ENCODE peak calls at places on chromosome 17, in eight cellular contexts. One of them, this sample, is unnamed.

GRCh38 chr17:39150795-39151679 is at the start of gene PLXDC1:
- DNase-seq in astrocyte of the spinal cord: no peak
- DNase-seq in AG10803: no peak
- DNase-seq in cardiac muscle cell: no peak
- DNase-seq in skeletal muscle cell: no peak
- DNase-seq in esophagus squamous epithelium: no peak
- DNase-seq in heart right ventricle: no peak
- DNase-seq in stomach: no peak
- DNase-seq in this sample: no peak

GRCh38 chr17:29368926-29369325 is 21.2 kb upstream of the TAOK1 start:
- DNase-seq in heart right ventricle: peak; percentile 50
- DNase-seq in AG10803: no peak
- DNase-seq in skeletal muscle cell: no peak
- DNase-seq in astrocyte of the spinal cord: peak; percentile 24
- DNase-seq in cardiac muscle cell: peak; percentile 35
- DNase-seq in stomach: no peak
- DNase-seq in esophagus squamous epithelium: no peak
- DNase-seq in this sample: no peak

GRCh38 chr17:74192950-74193781 is 10.3 kb upstream of the RPL38 start:
- DNase-seq in astrocyte of the spinal cord: no peak
- DNase-seq in heart right ventricle: no peak
- DNase-seq in esophagus squamous epithelium: no peak
- DNase-seq in skeletal muscle cell: no peak
- DNase-seq in stomach: peak; percentile 43
- DNase-seq in AG10803: no peak
- DNase-seq in cardiac muscle cell: no peak
- DNase-seq in this sample: peak; percentile 97

GRCh38 chr17:29569245-29569950 is 897 bp downstream of the TP53I13 start:
- DNase-seq in skeletal muscle cell: no peak
- DNase-seq in esophagus squamous epithelium: no peak
- DNase-seq in stomach: no peak
- DNase-seq in AG10803: peak; percentile 29
- DNase-seq in cardiac muscle cell: no peak
- DNase-seq in heart right ventricle: peak; percentile 20
- DNase-seq in astrocyte of the spinal cord: no peak
- DNase-seq in this sample: peak; percentile 74

GRCh38 chr17:30433514-30433913 is 43.7 kb upstream of the GOSR1 start:
- DNase-seq in stomach: peak; percentile 29
- DNase-seq in AG10803: peak; percentile 72
- DNase-seq in astrocyte of the spinal cord: peak; percentile 94
- DNase-seq in cardiac muscle cell: peak; percentile 95
- DNase-seq in skeletal muscle cell: peak; percentile 80
- DNase-seq in esophagus squamous epithelium: no peak
- DNase-seq in heart right ventricle: no peak
- DNase-seq in this sample: no peak

GRCh38 chr17:68821860-68822693 is 133.1 kb downstream of the ABCA8 start:
- DNase-seq in skeletal muscle cell: peak; percentile 84
- DNase-seq in cardiac muscle cell: peak; percentile 81
- DNase-seq in astrocyte of the spinal cord: peak; percentile 92
- DNase-seq in AG10803: peak; percentile 84
- DNase-seq in stomach: no peak
- DNase-seq in heart right ventricle: no peak
- DNase-seq in esophagus squamous epithelium: no peak
- DNase-seq in this sample: peak; percentile 62

GRCh38 chr17:12512712-12513355 is 152.9 kb upstream of the MYOCD start:
- DNase-seq in stomach: no peak
- DNase-seq in astrocyte of the spinal cord: peak; percentile 37
- DNase-seq in AG10803: peak; percentile 57
- DNase-seq in esophagus squamous epithelium: no peak
- DNase-seq in cardiac muscle cell: no peak
- DNase-seq in heart right ventricle: no peak
- DNase-seq in skeletal muscle cell: no peak
- DNase-seq in this sample: no peak

GRCh38 chr17:14776791-14777190 is 475.9 kb downstream of the HS3ST3B1 start:
- DNase-seq in esophagus squamous epithelium: no peak
- DNase-seq in cardiac muscle cell: no peak
- DNase-seq in stomach: no peak
- DNase-seq in AG10803: no peak
- DNase-seq in skeletal muscle cell: no peak
- DNase-seq in heart right ventricle: no peak
- DNase-seq in astrocyte of the spinal cord: peak; percentile 48
- DNase-seq in this sample: no peak

GRCh38 chr17:13346996-13347762 is 254.6 kb downstream of the HS3ST3A1 start:
- DNase-seq in heart right ventricle: no peak
- DNase-seq in esophagus squamous epithelium: no peak
- DNase-seq in AG10803: peak; percentile 95
- DNase-seq in stomach: no peak
- DNase-seq in astrocyte of the spinal cord: peak; percentile 98
- DNase-seq in skeletal muscle cell: peak; percentile 93
- DNase-seq in cardiac muscle cell: peak; percentile 91
- DNase-seq in this sample: no peak

GRCh38 chr17:7113273-7114071 is 1.1 kb downstream of the ASGR2 start:
- DNase-seq in skeletal muscle cell: no peak
- DNase-seq in heart right ventricle: no peak
- DNase-seq in astrocyte of the spinal cord: no peak
- DNase-seq in AG10803: no peak
- DNase-seq in esophagus squamous epithelium: no peak
- DNase-seq in cardiac muscle cell: no peak
- DNase-seq in stomach: no peak
- DNase-seq in this sample: no peak

GRCh38 chr17:3907483-3908216 is 8.6 kb downstream of the P2RX1 start:
- DNase-seq in heart right ventricle: no peak
- DNase-seq in esophagus squamous epithelium: no peak
- DNase-seq in cardiac muscle cell: no peak
- DNase-seq in astrocyte of the spinal cord: no peak
- DNase-seq in AG10803: no peak
- DNase-seq in stomach: no peak
- DNase-seq in skeletal muscle cell: no peak
- DNase-seq in this sample: peak; percentile 57

GRCh38 chr17:32348483-32348800 is 1.5 kb upstream of the ZNF207 start:
- DNase-seq in skeletal muscle cell: no peak
- DNase-seq in cardiac muscle cell: no peak
- DNase-seq in heart right ventricle: no peak
- DNase-seq in stomach: no peak
- DNase-seq in esophagus squamous epithelium: no peak
- DNase-seq in astrocyte of the spinal cord: no peak
- DNase-seq in AG10803: no peak
- DNase-seq in this sample: no peak

GRCh38 chr17:56902350-56902749 is 11.5 kb downstream of the TRIM25 start:
- DNase-seq in AG10803: peak; percentile 77
- DNase-seq in esophagus squamous epithelium: no peak
- DNase-seq in skeletal muscle cell: peak; percentile 32
- DNase-seq in astrocyte of the spinal cord: peak; percentile 38
- DNase-seq in stomach: no peak
- DNase-seq in heart right ventricle: no peak
- DNase-seq in cardiac muscle cell: peak; percentile 30
- DNase-seq in this sample: no peak

GRCh38 chr17:40346061-40346767 is 18.3 kb downstream of the GJD3 start:
- DNase-seq in esophagus squamous epithelium: no peak
- DNase-seq in cardiac muscle cell: no peak
- DNase-seq in AG10803: no peak
- DNase-seq in skeletal muscle cell: no peak
- DNase-seq in stomach: no peak
- DNase-seq in heart right ventricle: no peak
- DNase-seq in astrocyte of the spinal cord: peak; percentile 36
- DNase-seq in this sample: no peak

GRCh38 chr17:40347319-40348135 is 17.0 kb downstream of the GJD3 start:
- DNase-seq in heart right ventricle: no peak
- DNase-seq in astrocyte of the spinal cord: no peak
- DNase-seq in skeletal muscle cell: no peak
- DNase-seq in stomach: no peak
- DNase-seq in cardiac muscle cell: no peak
- DNase-seq in AG10803: no peak
- DNase-seq in esophagus squamous epithelium: no peak
- DNase-seq in this sample: no peak

GRCh38 chr17:40345161-40346034 is 19.1 kb downstream of the GJD3 start:
- DNase-seq in cardiac muscle cell: peak; percentile 81
- DNase-seq in heart right ventricle: peak; percentile 83
- DNase-seq in esophagus squamous epithelium: no peak
- DNase-seq in astrocyte of the spinal cord: peak; percentile 68
- DNase-seq in AG10803: peak; percentile 66
- DNase-seq in skeletal muscle cell: no peak
- DNase-seq in stomach: peak; percentile 70
- DNase-seq in this sample: peak; percentile 89

GRCh38 chr17:40348136-40348504 is 16.4 kb downstream of the GJD3 start:
- DNase-seq in esophagus squamous epithelium: no peak
- DNase-seq in heart right ventricle: peak; percentile 8
- DNase-seq in AG10803: no peak
- DNase-seq in stomach: no peak
- DNase-seq in skeletal muscle cell: no peak
- DNase-seq in cardiac muscle cell: no peak
- DNase-seq in astrocyte of the spinal cord: no peak
- DNase-seq in this sample: no peak

GRCh38 chr17:40346768-40347154 is 17.8 kb downstream of the GJD3 start:
- DNase-seq in esophagus squamous epithelium: no peak
- DNase-seq in cardiac muscle cell: no peak
- DNase-seq in stomach: no peak
- DNase-seq in AG10803: no peak
- DNase-seq in heart right ventricle: no peak
- DNase-seq in astrocyte of the spinal cord: no peak
- DNase-seq in skeletal muscle cell: no peak
- DNase-seq in this sample: no peak
- H3K4me3 ChIP-seq in esophagus squamous epithelium: no peak overlapping the region
- H3K4me3 ChIP-seq in cardiac muscle cell: no peak overlapping the region
- H3K4me3 ChIP-seq in stomach: peak overlapping the region; percentile 77
- H3K4me3 ChIP-seq in AG10803: no peak overlapping the region
- H3K4me3 ChIP-seq in heart right ventricle: peak overlapping the region; percentile 8
- H3K4me3 ChIP-seq in astrocyte of the spinal cord: no peak overlapping the region
- H3K4me3 ChIP-seq in skeletal muscle cell: peak overlapping the region; percentile 39
- H3K4me3 ChIP-seq in this sample: no peak overlapping the region

GRCh38 chr17:77527394-77527793 is 386.6 kb downstream of the SEC14L1 start:
- DNase-seq in stomach: peak; percentile 2
- DNase-seq in AG10803: no peak
- DNase-seq in heart right ventricle: no peak
- DNase-seq in astrocyte of the spinal cord: no peak
- DNase-seq in skeletal muscle cell: no peak
- DNase-seq in esophagus squamous epithelium: no peak
- DNase-seq in cardiac muscle cell: no peak
- DNase-seq in this sample: peak; percentile 48

GRCh38 chr17:77527836-77528505 is 387.2 kb downstream of the SEC14L1 start:
- DNase-seq in heart right ventricle: no peak
- DNase-seq in AG10803: no peak
- DNase-seq in esophagus squamous epithelium: no peak
- DNase-seq in cardiac muscle cell: no peak
- DNase-seq in astrocyte of the spinal cord: no peak
- DNase-seq in skeletal muscle cell: no peak
- DNase-seq in stomach: peak; percentile 11
- DNase-seq in this sample: peak; percentile 66

GRCh38 chr17:77529328-77529650 is 388.5 kb downstream of the SEC14L1 start:
- DNase-seq in stomach: no peak
- DNase-seq in AG10803: no peak
- DNase-seq in skeletal muscle cell: no peak
- DNase-seq in cardiac muscle cell: no peak
- DNase-seq in astrocyte of the spinal cord: no peak
- DNase-seq in heart right ventricle: no peak
- DNase-seq in esophagus squamous epithelium: no peak
- DNase-seq in this sample: no peak

GRCh38 chr17:77530591-77530990 is 389.8 kb downstream of the SEC14L1 start:
- DNase-seq in esophagus squamous epithelium: no peak
- DNase-seq in cardiac muscle cell: no peak
- DNase-seq in AG10803: no peak
- DNase-seq in astrocyte of the spinal cord: no peak
- DNase-seq in stomach: no peak
- DNase-seq in heart right ventricle: no peak
- DNase-seq in skeletal muscle cell: no peak
- DNase-seq in this sample: no peak

DNA sequence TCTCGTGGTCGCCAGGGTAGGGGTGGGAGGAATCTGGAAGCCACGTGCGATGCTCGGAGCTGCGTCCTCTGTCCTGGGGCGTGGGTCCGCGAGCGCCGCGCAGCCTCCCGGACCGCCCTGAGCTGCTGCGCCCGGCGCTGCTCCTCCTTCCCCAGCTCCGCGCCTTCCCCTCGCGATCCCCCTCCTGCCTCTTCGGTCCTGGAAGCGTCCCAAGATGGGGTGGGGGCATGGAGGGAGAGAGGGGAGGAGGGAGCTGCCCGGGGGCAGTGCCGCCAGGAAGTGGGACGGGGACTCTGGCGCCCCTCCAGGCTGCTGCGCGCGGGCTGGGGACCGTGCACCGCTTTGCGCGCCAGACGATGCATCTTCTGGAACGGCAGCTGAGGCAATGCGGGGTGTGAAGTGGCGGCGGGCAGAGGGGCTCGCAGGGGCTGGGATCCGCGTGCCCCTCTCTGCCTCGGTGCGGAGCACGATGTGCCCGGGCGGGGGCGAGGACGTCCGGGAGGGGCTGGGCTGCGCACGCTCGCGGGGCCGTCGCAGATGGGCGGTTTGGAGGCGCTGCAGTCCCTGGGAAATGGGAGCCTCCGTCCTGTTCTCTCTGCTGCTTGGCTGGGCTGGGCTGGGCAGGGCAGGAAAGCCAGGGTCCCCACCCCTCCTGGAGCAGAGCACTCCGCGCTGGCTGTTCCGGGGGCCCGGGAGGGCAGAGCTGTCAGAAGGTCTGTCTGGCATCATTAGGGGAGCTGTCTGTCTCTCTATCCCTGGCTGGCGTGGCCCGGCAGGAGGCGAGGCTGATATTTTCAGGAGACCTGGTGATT is 388.0 kb downstream of the SEC14L1 start:
- DNase-seq in cardiac muscle cell: no peak
- DNase-seq in AG10803: no peak
- DNase-seq in esophagus squamous epithelium: no peak
- DNase-seq in stomach: no peak
- DNase-seq in skeletal muscle cell: no peak
- DNase-seq in heart right ventricle: no peak
- DNase-seq in astrocyte of the spinal cord: no peak
- DNase-seq in this sample: peak; percentile 94
- H3K4me3 ChIP-seq in cardiac muscle cell: peak overlapping the region; percentile 29
- H3K4me3 ChIP-seq in AG10803: no peak overlapping the region
- H3K4me3 ChIP-seq in esophagus squamous epithelium: peak overlapping the region; percentile 44
- H3K4me3 ChIP-seq in stomach: peak overlapping the region; percentile 35
- H3K4me3 ChIP-seq in skeletal muscle cell: peak overlapping the region; percentile 47
- H3K4me3 ChIP-seq in heart right ventricle: peak overlapping the region; percentile 22
- H3K4me3 ChIP-seq in astrocyte of the spinal cord: peak overlapping the region; percentile 7
- H3K4me3 ChIP-seq in this sample: peak overlapping the region; percentile 62

DNA sequence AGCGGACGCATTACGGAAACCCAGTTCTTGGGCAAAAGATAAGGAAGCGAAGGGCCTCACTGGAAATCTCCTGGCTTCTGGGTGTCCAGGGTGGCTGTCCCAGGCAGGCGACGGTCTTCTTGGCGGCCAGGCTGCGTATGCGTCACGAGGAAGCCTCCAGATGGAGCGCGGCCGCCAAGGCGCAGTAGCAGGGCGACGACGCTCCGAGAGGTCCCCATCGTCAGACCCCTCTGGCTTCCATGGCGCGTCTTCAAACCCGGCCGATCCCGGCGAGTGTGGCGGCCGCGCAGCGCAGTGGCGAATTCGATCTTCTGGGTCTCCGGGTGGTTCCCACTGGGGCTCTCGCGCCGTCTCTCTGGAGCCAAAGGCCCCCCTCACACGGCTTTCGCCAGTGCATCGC is 13.8 kb upstream of the ANKRD40CL start:
- DNase-seq in AG10803: no peak
- DNase-seq in astrocyte of the spinal cord: no peak
- DNase-seq in stomach: no peak
- DNase-seq in heart right ventricle: no peak
- DNase-seq in skeletal muscle cell: no peak
- DNase-seq in esophagus squamous epithelium: no peak
- DNase-seq in cardiac muscle cell: no peak
- DNase-seq in this sample: no peak
- H3K4me3 ChIP-seq in AG10803: peak overlapping the region; percentile 45
- H3K4me3 ChIP-seq in astrocyte of the spinal cord: no peak overlapping the region
- H3K4me3 ChIP-seq in stomach: peak overlapping the region; percentile 10
- H3K4me3 ChIP-seq in heart right ventricle: peak overlapping the region; percentile 6
- H3K4me3 ChIP-seq in skeletal muscle cell: peak overlapping the region; percentile 34
- H3K4me3 ChIP-seq in esophagus squamous epithelium: peak overlapping the region; percentile 28
- H3K4me3 ChIP-seq in cardiac muscle cell: no peak overlapping the region
- H3K4me3 ChIP-seq in this sample: no peak overlapping the region

GRCh38 chr17:2644971-2645370 is 51.5 kb downstream of the PAFAH1B1 start:
- DNase-seq in astrocyte of the spinal cord: no peak
- DNase-seq in esophagus squamous epithelium: no peak
- DNase-seq in skeletal muscle cell: no peak
- DNase-seq in AG10803: no peak
- DNase-seq in cardiac muscle cell: no peak
- DNase-seq in heart right ventricle: no peak
- DNase-seq in stomach: no peak
- DNase-seq in this sample: no peak
- H3K4me3 ChIP-seq in astrocyte of the spinal cord: no peak overlapping the region
- H3K4me3 ChIP-seq in esophagus squamous epithelium: no peak overlapping the region
- H3K4me3 ChIP-seq in skeletal muscle cell: no peak overlapping the region
- H3K4me3 ChIP-seq in AG10803: no peak overlapping the region
- H3K4me3 ChIP-seq in cardiac muscle cell: no peak overlapping the region
- H3K4me3 ChIP-seq in heart right ventricle: no peak overlapping the region
- H3K4me3 ChIP-seq in stomach: no peak overlapping the region
- H3K4me3 ChIP-seq in this sample: no peak overlapping the region